ENCODE peak calls at places on chromosomes 11 and 22, in ten cellular contexts. H, I, E, L, O, Q, A, C, B and P are unnamed samples.

GRCh38 chr11:6650980-6651379 is 4.6 kb downstream of the DCHS1 start:
- DNase-seq in H (no peak), I (no peak), E (no peak), L (no peak), O (no peak), Q (no peak), A (no peak), C (no peak), B (no peak), P (no peak)

GRCh38 chr11:110829873-110830272 is 117.6 kb upstream of the ARHGAP20 start:
- DNase-seq in H (no peak), I (no peak), E (no peak), L (no peak), O (no peak), Q (no peak), A (no peak), C (no peak), B (no peak), P (no peak)

GRCh38 chr22:40498454-40499186 is 128.2 kb downstream of the SGSM3 start:
- DNase-seq in H (peak), I (no peak), E (no peak), L (no peak), O (peak), Q (no peak), A (no peak), C (no peak), B (no peak), P (no peak)

GRCh38 chr22:19545935-19546207 is 21.7 kb upstream of the CLDN5 start:
- DNase-seq in H (no peak), I (no peak), E (no peak), L (no peak), O (no peak), Q (no peak), A (no peak), C (no peak), B (no peak), P (no peak)

GRCh38 chr11:100805509-100806199 is 118.6 kb downstream of the ARHGAP42 start:
- DNase-seq in H (no peak), I (no peak), E (no peak), L (no peak), O (no peak), Q (no peak), A (no peak), C (no peak), B (no peak), P (no peak)

GRCh38 chr11:115042002-115042401 is 363.7 kb downstream of the NXPE2 start:
- DNase-seq in H (no peak), I (no peak), E (no peak), L (peak), O (no peak), Q (no peak), A (no peak), C (no peak), B (no peak), P (no peak)

GRCh38 chr11:72238492-72239295 is 5.3 kb downstream of the PHOX2A start:
- DNase-seq in H (no peak), I (no peak), E (no peak), L (no peak), O (no peak), Q (no peak), A (no peak), C (no peak), B (no peak), P (no peak)

GRCh38 chr11:1619449-1619848 is 2.5 kb downstream of the KRTAP5-4 start:
- DNase-seq in H (no peak), I (peak), E (no peak), L (no peak), O (peak), Q (no peak), A (no peak), C (no peak), B (no peak), P (no peak)

GRCh38 chr11:1844221-1845094 is 5.7 kb downstream of the TNNI2 start:
- DNase-seq in H (no peak), I (peak), E (no peak), L (peak), O (no peak), Q (no peak), A (peak), C (no peak), B (no peak), P (no peak)

GRCh38 chr11:2930705-2931415 is 1.6 kb upstream of the PHLDA2 start:
- DNase-seq in H (peak), I (peak), E (no peak), L (peak), O (peak), Q (no peak), A (peak), C (no peak), B (peak), P (no peak)

GRCh38 chr11:7239877-7240276 is 11.8 kb upstream of the SYT9 start:
- DNase-seq in H (no peak), I (no peak), E (no peak), L (no peak), O (no peak), Q (no peak), A (no peak), C (no peak), B (no peak), P (no peak)

GRCh38 chr22:45397806-45398205 is 15.6 kb downstream of the SMC1B start:
- DNase-seq in H (no peak), I (no peak), E (no peak), L (no peak), O (no peak), Q (no peak), A (no peak), C (no peak), B (no peak), P (no peak)
- TF ChIP-seq CTCF in H (peak), I (peak), E (no peak), L (no peak), O (no peak), Q (peak), A (no peak), C (no peak), B (no peak), P (no peak)

GRCh38 chr11:70466154-70466553 is 67.8 kb downstream of the CTTN start:
- DNase-seq in H (no peak), I (peak), E (no peak), L (no peak), O (no peak), Q (no peak), A (no peak), C (no peak), B (no peak), P (no peak)

GRCh38 chr11:70463478-70464255 is 65.3 kb downstream of the CTTN start:
- DNase-seq in H (no peak), I (no peak), E (no peak), L (no peak), O (no peak), Q (no peak), A (no peak), C (no peak), B (no peak), P (no peak)

GRCh38 chr11:70462818-70463477 is 64.6 kb downstream of the CTTN start:
- DNase-seq in H (no peak), I (no peak), E (no peak), L (no peak), O (no peak), Q (no peak), A (peak), C (no peak), B (no peak), P (no peak)

GRCh38 chr11:70466596-70466995 is 68.3 kb downstream of the CTTN start:
- DNase-seq in H (no peak), I (peak), E (no peak), L (no peak), O (no peak), Q (no peak), A (no peak), C (no peak), B (no peak), P (no peak)

DNA sequence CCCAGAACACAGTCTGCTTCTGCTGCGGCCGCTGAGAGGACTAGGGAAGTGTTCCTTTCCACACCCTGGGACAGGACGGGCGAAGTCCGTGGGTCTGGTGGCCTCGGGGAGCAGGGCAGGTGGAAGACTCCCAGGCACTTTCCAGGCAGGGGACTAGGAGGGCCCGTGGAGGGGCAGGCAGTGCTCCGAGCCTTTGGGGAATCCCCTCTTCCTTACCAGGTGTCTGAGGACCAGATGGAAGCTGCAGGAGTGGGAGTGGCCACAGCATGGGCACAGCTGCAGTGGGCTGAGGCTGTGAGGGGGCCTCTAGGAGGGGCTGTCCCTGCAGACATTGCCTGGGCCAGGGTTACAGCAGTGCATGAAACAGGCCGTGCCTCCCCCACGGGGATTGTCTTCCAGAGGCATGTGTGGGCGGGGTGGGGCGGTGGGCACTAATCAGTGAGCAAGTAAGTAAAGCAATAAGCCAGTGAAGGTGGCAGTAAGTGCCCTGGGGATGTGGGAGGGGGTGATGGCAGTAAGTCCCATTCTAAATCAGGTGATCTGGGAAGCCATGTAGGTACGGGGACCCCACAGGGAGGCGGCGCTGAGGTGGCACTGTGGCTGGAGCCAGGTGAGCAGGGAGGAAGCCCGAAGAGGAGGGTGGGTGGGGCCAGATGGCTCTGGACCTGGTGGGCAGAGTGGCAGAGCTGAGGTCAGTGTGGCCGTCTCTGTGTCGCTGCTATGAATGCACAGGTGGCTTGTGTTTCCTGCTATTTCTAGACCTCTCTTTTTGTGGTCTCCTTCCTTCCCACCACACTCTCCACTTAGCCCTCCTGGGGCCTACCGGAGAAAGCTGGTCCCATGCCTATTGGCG is 66.4 kb downstream of the CTTN start:
- DNase-seq in H (no peak), I (peak), E (no peak), L (no peak), O (no peak), Q (no peak), A (no peak), C (no peak), B (no peak), P (no peak)
- TF ChIP-seq CTCF in H (no peak), I (no peak), E (no peak), L (no peak), O (no peak), Q (no peak), A (no peak), C (no peak), B (no peak), P (no peak)

DNA sequence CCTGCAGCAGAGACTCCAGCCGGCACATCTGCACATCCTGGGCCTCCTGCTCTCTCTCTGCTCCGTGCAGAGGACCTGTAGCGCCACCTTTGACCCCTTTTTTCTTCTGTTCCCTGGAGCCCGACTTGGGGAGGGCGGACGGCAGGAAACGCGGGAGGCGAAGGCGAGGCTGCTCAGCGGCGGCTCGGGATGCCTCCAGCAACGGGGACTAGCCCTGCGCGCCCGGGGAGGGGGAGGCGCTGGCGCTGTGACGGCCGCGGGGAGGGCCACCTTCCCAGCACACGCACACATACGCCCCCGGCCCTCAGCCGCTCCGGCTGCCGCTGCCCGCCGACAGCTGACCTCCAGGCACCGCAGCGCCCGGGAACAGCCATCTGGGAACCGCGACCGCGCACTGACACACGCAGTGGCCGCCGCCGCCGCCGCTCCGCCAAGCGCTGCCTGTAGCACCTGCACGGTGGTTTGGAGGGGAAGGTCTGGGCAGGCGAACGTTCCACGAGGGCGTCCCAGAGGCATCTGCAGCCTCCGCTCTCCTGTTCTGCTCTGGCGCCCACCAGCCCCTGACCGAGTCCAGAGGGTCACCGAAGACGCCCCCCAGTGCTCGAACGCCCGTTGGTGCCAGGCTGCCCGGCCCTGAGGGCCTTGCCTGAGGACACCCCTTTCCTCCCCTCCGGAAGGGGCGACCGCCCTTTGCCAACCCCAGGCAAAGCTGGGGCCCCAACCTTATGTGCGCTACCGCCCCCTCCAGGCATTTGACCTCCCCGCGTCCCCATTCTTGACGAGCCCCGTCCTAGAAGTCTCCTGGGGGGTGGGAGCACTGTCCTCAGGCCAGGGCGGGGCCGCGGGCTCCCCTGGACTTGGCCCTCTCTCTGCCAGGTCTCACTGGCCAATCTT is 16.9 kb upstream of the C22orf42 start:
- DNase-seq in H (no peak), I (no peak), E (peak), L (no peak), O (no peak), Q (no peak), A (no peak), C (no peak), B (no peak), P (no peak)
- TF ChIP-seq CTCF in H (no peak), I (no peak), E (no peak), L (no peak), O (no peak), Q (no peak), A (no peak), C (no peak), B (no peak), P (no peak)

GRCh38 chr22:22802346-22802970 is 85.2 kb upstream of the IGLL5 start:
- DNase-seq in H (no peak), I (no peak), E (no peak), L (no peak), O (no peak), Q (peak), A (no peak), C (no peak), B (no peak), P (no peak)
- TF ChIP-seq CTCF in H (peak), I (peak), E (peak), L (no peak), O (no peak), Q (peak), A (no peak), C (no peak), B (no peak), P (no peak)

DNA sequence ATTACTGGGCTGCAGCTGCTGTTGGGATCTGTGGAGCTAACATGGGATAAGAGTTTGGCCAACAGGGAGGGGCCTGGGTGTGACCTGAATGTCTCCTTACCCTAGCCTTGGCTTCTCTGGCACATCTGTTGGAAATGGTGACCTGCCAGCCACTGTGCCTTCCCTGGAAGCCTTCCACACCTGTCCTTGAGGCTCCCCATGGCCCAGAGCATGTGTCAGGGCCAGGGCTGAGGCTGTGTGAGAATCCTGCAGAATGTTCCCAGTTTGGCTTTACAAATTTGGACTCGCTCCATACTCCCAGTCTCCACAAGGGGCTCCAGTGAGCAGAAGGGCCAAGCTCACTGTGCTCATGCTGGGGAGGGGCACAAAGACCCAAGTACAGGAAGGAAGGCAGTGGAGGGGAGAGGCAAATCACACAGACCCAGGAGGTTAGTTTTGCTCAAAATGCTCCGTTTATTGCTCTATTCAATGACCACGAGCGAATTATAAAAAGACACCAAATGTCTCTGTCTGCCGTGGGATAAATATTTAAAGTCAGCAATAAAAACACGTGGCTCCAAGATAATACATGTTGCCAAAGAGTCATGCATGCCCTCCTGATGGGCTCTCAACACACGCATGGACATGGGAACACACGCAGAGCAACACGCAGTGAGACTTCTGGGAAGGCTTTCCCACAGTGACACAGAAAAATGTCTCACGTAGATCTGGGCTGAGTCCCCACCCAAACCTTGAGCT is 1.7 kb upstream of the IGSF22 start:
- DNase-seq in H (peak), I (no peak), E (no peak), L (no peak), O (peak), Q (peak), A (peak), C (no peak), B (peak), P (no peak)
- TF ChIP-seq CTCF in H (peak), I (peak), E (peak), L (peak), O (peak), Q (peak), A (peak), C (peak), B (peak), P (peak)

GRCh38 chr22:41873391-41873790 is 40.5 kb downstream of the SREBF2 start:
- DNase-seq in H (no peak), I (no peak), E (no peak), L (no peak), O (no peak), Q (no peak), A (no peak), C (no peak), B (no peak), P (no peak)

GRCh38 chr22:41875531-41876242 is 39.2 kb downstream of the SHISA8 start:
- DNase-seq in H (no peak), I (no peak), E (no peak), L (no peak), O (no peak), Q (no peak), A (no peak), C (no peak), B (no peak), P (no peak)

GRCh38 chr22:41874090-41874489 is 40.8 kb downstream of the SHISA8 start:
- DNase-seq in H (no peak), I (no peak), E (no peak), L (no peak), O (no peak), Q (no peak), A (no peak), C (no peak), B (no peak), P (no peak)

GRCh38 chr22:41876675-41877074 is 38.2 kb downstream of the SHISA8 start:
- DNase-seq in H (no peak), I (no peak), E (no peak), L (no peak), O (no peak), Q (no peak), A (no peak), C (no peak), B (no peak), P (no peak)

DNA sequence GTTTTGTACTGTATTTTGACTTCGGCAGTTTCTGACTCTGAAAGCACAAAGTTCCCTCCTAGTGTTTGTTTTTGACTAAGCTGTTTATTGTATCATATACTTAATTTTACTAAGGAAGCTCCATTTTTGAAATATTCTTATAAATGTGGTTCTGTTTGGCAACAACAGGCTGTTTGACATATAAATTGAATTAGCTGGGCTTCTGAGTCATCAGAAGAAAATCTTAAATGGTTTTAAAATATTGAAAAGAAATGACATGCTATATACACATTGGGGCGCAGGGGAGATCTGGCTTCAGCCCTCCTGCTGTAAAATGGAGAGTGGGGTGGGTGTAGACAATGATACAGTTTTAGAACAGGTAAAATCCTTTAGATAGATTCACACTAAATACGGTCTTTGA is 38.6 kb downstream of the SHISA8 start:
- DNase-seq in H (no peak), I (no peak), E (no peak), L (no peak), O (no peak), Q (no peak), A (no peak), C (no peak), B (no peak), P (no peak)
- TF ChIP-seq CTCF in H (no peak), I (no peak), E (no peak), L (no peak), O (no peak), Q (no peak), A (no peak), C (no peak), B (no peak), P (no peak)